ENCODE peak calls at places on chromosomes 5 and 9, in six cellular contexts. A is effector CD4-positive, alpha-beta T cell; Q is IMR-90; T is amygdala; L is uterus; P is psoas muscle. W is an unnamed sample.

GRCh38 chr5:168425997-168426863 is 60.0 kb upstream of the RARS1 start:
- DNase-seq in A (no peak), Q (no peak), T (no peak), L (no peak), P (no peak), W (no peak)

GRCh38 chr5:2550479-2550878 is 201.0 kb downstream of the IRX2 start:
- DNase-seq in A (no peak), Q (no peak), T (no peak), L (no peak), P (no peak), W (no peak)

GRCh38 chr9:107881625-107882300 is 392.2 kb upstream of the KLF4 start:
- DNase-seq in A (no peak), Q (peak), T (peak), L (no peak), P (no peak), W (no peak)

GRCh38 chr9:130159057-130159456 is 13.1 kb upstream of the NCS1 start:
- DNase-seq in A (no peak), Q (no peak), T (no peak), L (no peak), P (no peak), W (no peak)

GRCh38 chr5:39654715-39655114 is 229.9 kb upstream of the DAB2 start:
- DNase-seq in A (no peak), Q (no peak), T (no peak), L (no peak), P (no peak), W (no peak)

GRCh38 chr5:134224905-134225779 is 731 bp downstream of the PPP2CA start:
- DNase-seq in A (peak), Q (peak), T (peak), L (peak), P (peak), W (peak)

GRCh38 chr9:33510264-33511183 is 13.5 kb upstream of the ANKRD18B start:
- DNase-seq in A (no peak), Q (peak), T (peak), L (peak), P (peak), W (peak)

GRCh38 chr5:93800988-93801811 is 59.8 kb upstream of the POU5F2 start:
- DNase-seq in A (peak), Q (peak), T (no peak), L (no peak), P (peak), W (peak)

GRCh38 chr9:114294664-114295063 is 28.2 kb upstream of the ORM1 start:
- DNase-seq in A (no peak), Q (no peak), T (no peak), L (no peak), P (no peak), W (no peak)

GRCh38 chr5:82019342-82020138 is 47.7 kb downstream of the ATG10 start:
- DNase-seq in A (no peak), Q (no peak), T (no peak), L (no peak), P (no peak), W (no peak)

GRCh38 chr9:36637491-36638270 is 65.0 kb downstream of the MELK start:
- DNase-seq in A (no peak), Q (no peak), T (no peak), L (no peak), P (no peak), W (no peak)

GRCh38 chr5:31639488-31640011 is 619 bp downstream of the PDZD2 start:
- DNase-seq in A (no peak), Q (no peak), T (no peak), L (no peak), P (no peak), W (no peak)

GRCh38 chr5:134891473-134891872 is 13.5 kb upstream of the PCBD2 start:
- DNase-seq in A (no peak), Q (no peak), T (no peak), L (no peak), P (no peak), W (no peak)

GRCh38 chr9:33782395-33783152 is 12.8 kb upstream of the PRSS3 start:
- DNase-seq in A (no peak), Q (peak), T (no peak), L (no peak), P (no peak), W (peak)

GRCh38 chr9:135906291-135907005 is 898 bp downstream of the CAMSAP1 start:
- DNase-seq in A (no peak), Q (peak), T (no peak), L (peak), P (no peak), W (peak)

GRCh38 chr5:164235176-164235914 is 729.9 kb downstream of the MAT2B start:
- DNase-seq in A (no peak), Q (peak), T (no peak), L (no peak), P (no peak), W (peak)

GRCh38 chr9:20985851-20986600 is 45.4 kb downstream of the HACD4 start:
- DNase-seq in A (no peak), Q (no peak), T (no peak), L (no peak), P (no peak), W (peak)

GRCh38 chr9:3271581-3271980 is 254.2 kb downstream of the RFX3 start:
- DNase-seq in A (no peak), Q (no peak), T (no peak), L (no peak), P (no peak), W (no peak)

GRCh38 chr5:13478831-13479465 is 465.5 kb downstream of the DNAH5 start:
- DNase-seq in A (no peak), Q (peak), T (peak), L (no peak), P (no peak), W (peak)

W was measured in HCEC 1CT.